ENCODE peak calls at places on chromosomes 12 and 14, in seven cellular contexts. T is CD8-positive, alpha-beta memory T cell; E is hepatocyte; J is AG04449; Z is fibroblast of lung; V is OCI-LY7; O is epithelial cell of esophagus. D is an unnamed sample.

GRCh38 chr14:69921052-69921451 is 41.8 kb downstream of the SMOC1 start:
- DNase-seq in T (no peak), E (peak), J (no peak), Z (peak), V (no peak), O (peak), D (peak)

GRCh38 chr12:633731-634130 is 29.5 kb downstream of the NINJ2 start:
- DNase-seq in T (no peak), E (no peak), J (no peak), Z (no peak), V (no peak), O (no peak), D (no peak)

GRCh38 chr12:67937822-67938221 is 51.4 kb upstream of the IFNG-AS1 start:
- DNase-seq in T (no peak), E (no peak), J (no peak), Z (no peak), V (peak), O (no peak), D (no peak)

GRCh38 chr12:9745191-9745590 is 12.3 kb upstream of the CLECL1 start:
- DNase-seq in T (no peak), E (no peak), J (no peak), Z (no peak), V (no peak), O (no peak), D (no peak)

GRCh38 chr12:90514325-90514724 is 440.7 kb downstream of the CCER1 start:
- DNase-seq in T (no peak), E (no peak), J (no peak), Z (peak), V (no peak), O (no peak), D (peak)

GRCh38 chr12:120224304-120225199 is 23.6 kb upstream of the RPLP0 start:
- DNase-seq in T (no peak), E (peak), J (no peak), Z (no peak), V (no peak), O (peak), D (no peak)

GRCh38 chr12:123859035-123859434 is 96.9 kb downstream of the DNAH10 start:
- DNase-seq in T (no peak), E (no peak), J (no peak), Z (no peak), V (no peak), O (no peak), D (no peak)

GRCh38 chr14:59852350-59852749 is 18.2 kb downstream of the RTN1 start:
- DNase-seq in T (no peak), E (no peak), J (no peak), Z (no peak), V (no peak), O (no peak), D (no peak)

GRCh38 chr12:56104815-56105476 is 587 bp downstream of the PA2G4 start:
- DNase-seq in T (no peak), E (peak), J (no peak), Z (no peak), V (peak), O (peak), D (no peak)

GRCh38 chr12:57152408-57153038 is 5.1 kb upstream of the LRP1-AS start:
- DNase-seq in T (no peak), E (no peak), J (no peak), Z (peak), V (no peak), O (peak), D (no peak)

GRCh38 chr14:90275820-90276219 is 19.5 kb downstream of the PSMC1 start:
- DNase-seq in T (peak), E (no peak), J (no peak), Z (no peak), V (no peak), O (no peak), D (no peak)

GRCh38 chr14:102629700-102630365 is 37.4 kb downstream of the RCOR1 start:
- DNase-seq in T (no peak), E (no peak), J (no peak), Z (peak), V (no peak), O (no peak), D (no peak)

GRCh38 chr12:110996415-110996814 is 76.0 kb upstream of the MYL2 start:
- DNase-seq in T (no peak), E (no peak), J (no peak), Z (no peak), V (no peak), O (no peak), D (no peak)

GRCh38 chr12:14643247-14643646 is 53.2 kb downstream of the GUCY2C start:
- DNase-seq in T (no peak), E (no peak), J (no peak), Z (no peak), V (peak), O (no peak), D (peak)

GRCh38 chr14:92527724-92528123 is 14.1 kb downstream of the RIN3 start:
- DNase-seq in T (no peak), E (no peak), J (no peak), Z (peak), V (no peak), O (peak), D (no peak)

GRCh38 chr14:97166497-97166896 is 369.3 kb downstream of the VRK1 start:
- DNase-seq in T (no peak), E (no peak), J (no peak), Z (no peak), V (no peak), O (no peak), D (no peak)

GRCh38 chr12:42766754-42767153 is 177.2 kb upstream of the PRICKLE1 start:
- DNase-seq in T (no peak), E (no peak), J (no peak), Z (no peak), V (no peak), O (no peak), D (no peak)

GRCh38 chr14:29233188-29233587 is 466.6 kb downstream of the FOXG1 start:
- DNase-seq in T (no peak), E (no peak), J (no peak), Z (no peak), V (no peak), O (no peak), D (no peak)

GRCh38 chr12:19856389-19856788 is 417.1 kb downstream of the AEBP2 start:
- DNase-seq in T (no peak), E (peak), J (no peak), Z (peak), V (no peak), O (no peak), D (no peak)

GRCh38 chr14:105627701-105628100 is 101.3 kb downstream of the TMEM121 start:
- DNase-seq in T (no peak), E (no peak), J (no peak), Z (no peak), V (no peak), O (no peak), D (no peak)

GRCh38 chr12:95803817-95804216 is 13.3 kb upstream of the NTN4 start:
- DNase-seq in T (no peak), E (no peak), J (no peak), Z (no peak), V (no peak), O (no peak), D (no peak)

GRCh38 chr14:58430156-58430555 is 2.6 kb downstream of the KIAA0586 start:
- DNase-seq in T (no peak), E (no peak), J (peak), Z (peak), V (peak), O (peak), D (peak)

GRCh38 chr14:73208390-73208789 is 28.9 kb upstream of the PAPLN start:
- DNase-seq in T (no peak), E (no peak), J (no peak), Z (no peak), V (peak), O (no peak), D (no peak)

GRCh38 chr12:131720921-131721320 is 10.0 kb downstream of the SFSWAP start:
- DNase-seq in T (no peak), E (no peak), J (no peak), Z (peak), V (no peak), O (peak), D (peak)

GRCh38 chr12:53600490-53601295 is 25.5 kb downstream of the ATF7 start:
- DNase-seq in T (no peak), E (no peak), J (no peak), Z (no peak), V (peak), O (no peak), D (no peak)

GRCh38 chr12:77888611-77889010 is 57.9 kb downstream of the NAV3 start:
- DNase-seq in T (no peak), E (peak), J (no peak), Z (peak), V (no peak), O (peak), D (peak)

GRCh38 chr12:67239061-67239460 is 30.1 kb upstream of the CAND1 start:
- DNase-seq in T (no peak), E (no peak), J (no peak), Z (no peak), V (no peak), O (peak), D (no peak)

DNA sequence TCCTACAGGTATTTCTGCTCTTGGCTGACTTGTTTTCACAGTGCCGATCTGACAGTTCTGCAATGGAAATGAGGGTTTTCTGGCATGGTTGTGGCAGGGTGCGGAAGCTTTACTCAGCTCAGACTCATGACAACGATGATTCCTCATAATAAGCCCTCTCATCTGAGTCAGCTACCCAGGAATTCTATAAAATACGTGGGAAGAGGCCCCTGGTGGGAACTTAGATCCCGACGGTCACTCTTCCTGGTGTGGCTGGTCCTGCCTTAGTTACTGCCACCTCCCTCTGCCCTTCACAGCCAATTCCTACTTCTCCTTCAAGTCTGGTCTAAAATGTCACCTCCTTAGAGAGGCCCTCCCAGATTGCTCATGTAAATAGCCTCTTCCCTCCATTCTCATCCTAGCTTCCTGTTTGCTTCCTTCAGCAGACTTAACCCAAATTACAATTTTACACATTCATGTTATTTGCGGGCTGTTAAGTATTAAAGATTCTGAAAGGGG is 104.2 kb upstream of the MAP1LC3B2 start:
- DNase-seq in T (no peak), E (peak), J (peak), Z (peak), V (no peak), O (peak), D (peak)
- H3K4me3 ChIP-seq in T (no peak), E (no peak), J (peak), Z (no peak), V (no peak), O (no peak), D (peak)

DNA sequence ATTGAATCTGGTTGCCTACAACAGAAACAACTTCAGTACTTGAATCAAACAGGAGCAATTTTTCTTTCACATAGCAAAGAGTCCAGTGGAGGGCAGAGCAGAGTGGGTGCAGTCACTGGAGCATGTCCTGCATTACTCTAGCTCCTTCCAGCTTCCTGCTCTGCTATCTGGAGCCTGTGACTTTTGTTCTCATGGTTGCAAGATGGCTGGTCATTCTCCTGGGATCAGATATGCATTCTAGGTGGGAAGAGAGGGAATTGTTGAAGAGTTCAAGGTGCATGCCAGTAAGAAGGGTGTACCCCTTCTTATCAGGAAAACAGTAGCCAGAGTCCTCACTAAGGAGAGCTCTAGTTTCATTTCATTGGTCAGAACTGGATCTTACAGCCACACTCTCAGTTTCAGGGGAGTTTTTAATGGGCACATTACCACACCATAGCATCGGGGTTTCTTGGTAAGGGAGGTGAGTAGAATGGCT is 8.0 kb downstream of the IFT43 start:
- DNase-seq in T (no peak), E (peak), J (no peak), Z (no peak), V (peak), O (no peak), D (no peak)
- H3K4me3 ChIP-seq in T (no peak), E (no peak), J (no peak), Z (no peak), V (no peak), O (no peak), D (no peak)

GRCh38 chr12:47822863-47823262 is 3.2 kb upstream of the HDAC7 start:
- DNase-seq in T (no peak), E (no peak), J (no peak), Z (no peak), V (no peak), O (no peak), D (no peak)

GRCh38 chr12:47822386-47822785 is 2.7 kb upstream of the HDAC7 start:
- DNase-seq in T (no peak), E (no peak), J (no peak), Z (no peak), V (no peak), O (no peak), D (no peak)

GRCh38 chr12:47819902-47820630 is at the start of gene HDAC7:
- DNase-seq in T (peak), E (peak), J (no peak), Z (peak), V (peak), O (peak), D (peak)

GRCh38 chr12:47820631-47821345 is 1.1 kb upstream of the HDAC7 start:
- DNase-seq in T (no peak), E (peak), J (peak), Z (peak), V (no peak), O (peak), D (peak)

DNA sequence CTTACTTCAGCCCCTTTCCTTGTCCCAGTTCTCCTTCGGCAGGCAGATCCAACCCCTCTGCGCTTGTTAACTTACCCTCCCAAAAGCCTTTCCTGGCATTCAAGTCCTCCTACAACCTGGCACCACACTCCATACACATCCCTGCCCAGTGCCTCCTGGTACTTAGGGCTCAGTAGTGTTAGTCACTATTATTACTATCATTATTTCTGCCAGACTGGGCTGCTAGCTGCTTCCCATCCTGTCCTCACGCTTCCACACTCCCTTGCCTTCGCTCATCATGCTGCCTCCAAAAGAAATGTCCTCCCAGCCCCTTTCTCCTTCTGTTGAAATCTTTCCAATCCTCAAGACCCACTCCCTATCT is 1.6 kb upstream of the HDAC7 start:
- DNase-seq in T (no peak), E (no peak), J (no peak), Z (no peak), V (no peak), O (no peak), D (no peak)
- H3K4me3 ChIP-seq in T (no peak), E (no peak), J (peak), Z (no peak), V (no peak), O (no peak), D (no peak)

DNA sequence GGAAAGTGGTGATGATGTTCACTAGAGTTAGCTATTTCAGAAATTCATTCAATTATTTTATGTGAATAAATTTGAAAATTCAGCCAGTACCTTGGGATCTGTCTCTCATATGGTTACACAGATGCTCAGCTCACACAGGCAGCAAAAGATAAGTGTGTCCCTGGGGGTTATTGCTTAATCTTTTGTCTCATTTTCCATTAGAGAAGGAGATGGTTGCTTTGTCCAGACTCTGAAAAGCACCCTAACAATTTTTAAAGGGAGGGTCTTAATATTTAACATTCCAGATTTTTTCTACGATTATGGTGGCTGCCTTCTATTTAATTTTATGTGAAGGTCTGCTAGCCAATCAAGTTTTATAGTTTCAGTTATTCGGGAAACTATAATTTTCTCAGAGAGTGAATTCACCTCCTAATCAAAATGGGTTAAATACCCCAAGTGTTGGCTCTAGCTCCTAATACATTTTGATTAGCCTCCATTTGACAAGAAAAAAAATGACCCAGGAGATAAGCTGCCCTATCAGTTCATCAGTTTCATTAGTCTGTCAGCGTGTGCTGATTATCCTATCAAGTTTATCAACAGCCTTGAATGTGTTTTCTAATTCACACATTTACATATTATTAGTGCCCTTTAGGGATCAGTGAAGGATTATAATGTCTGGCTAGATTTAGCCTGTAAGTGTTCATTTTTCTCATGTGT is 282.1 kb downstream of the TMTC2 start:
- DNase-seq in T (no peak), E (no peak), J (no peak), Z (no peak), V (no peak), O (no peak), D (no peak)
- H3K4me3 ChIP-seq in T (no peak), E (no peak), J (no peak), Z (no peak), V (no peak), O (no peak), D (no peak)

GRCh38 chr12:63007726-63008125 is 72.8 kb upstream of the PPM1H start:
- DNase-seq in T (no peak), E (no peak), J (no peak), Z (no peak), V (no peak), O (no peak), D (no peak)

GRCh38 chr12:63006536-63006935 is 71.6 kb upstream of the PPM1H start:
- DNase-seq in T (no peak), E (no peak), J (no peak), Z (no peak), V (no peak), O (no peak), D (no peak)

GRCh38 chr12:63008372-63008771 is 73.4 kb upstream of the PPM1H start:
- DNase-seq in T (no peak), E (no peak), J (no peak), Z (no peak), V (no peak), O (no peak), D (no peak)

GRCh38 chr12:62998454-62998853 is 63.5 kb upstream of the PPM1H start:
- DNase-seq in T (no peak), E (no peak), J (no peak), Z (no peak), V (no peak), O (no peak), D (no peak)

DNA sequence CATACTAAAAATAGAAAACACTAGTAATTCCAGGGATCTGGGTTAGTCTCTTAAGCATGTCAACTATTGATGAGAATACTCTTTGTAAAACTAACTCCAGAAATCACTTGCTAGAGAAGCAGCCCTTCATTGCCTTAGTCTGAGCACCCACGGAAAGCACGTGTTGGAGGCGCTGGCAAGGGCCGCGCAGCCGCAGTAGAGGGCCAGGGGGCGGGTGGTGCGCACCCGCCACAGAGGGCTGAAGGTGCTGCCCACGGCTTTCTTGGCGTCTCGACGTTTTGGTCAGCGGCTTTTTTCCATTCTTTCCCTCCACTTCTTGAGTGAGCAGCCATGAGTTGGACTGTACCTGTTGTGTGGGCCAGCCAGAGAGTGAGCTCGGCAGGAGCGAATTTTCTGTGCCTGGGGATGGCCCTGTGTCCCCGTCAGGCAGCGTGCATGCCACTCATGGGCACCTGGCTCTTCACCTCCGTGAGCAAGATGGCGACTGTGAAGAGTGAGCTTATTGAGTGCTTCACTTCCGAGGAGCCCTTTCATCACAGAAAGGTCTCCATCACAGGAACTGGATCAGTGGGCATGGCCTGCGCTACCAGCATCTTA is 68.4 kb upstream of the PPM1H start:
- DNase-seq in T (no peak), E (no peak), J (no peak), Z (no peak), V (no peak), O (no peak), D (no peak)
- H3K4me3 ChIP-seq in T (no peak), E (no peak), J (no peak), Z (no peak), V (no peak), O (no peak), D (no peak)

D was measured in skeletal muscle cell.